ENCODE peak calls at places on chromosomes 16 and 17, in four cellular contexts. T, I, Q and N are unnamed samples.

GRCh38 chr17:6241996-6242395 is 171.8 kb downstream of the WSCD1 start:
- DNase-seq in Q (no peak), I (no peak), T (no peak), N (no peak)

GRCh38 chr17:77846531-77847085 is 111.9 kb upstream of the TNRC6C start:
- DNase-seq in T (peak; percentile 66), I (no peak), Q (no peak), N (no peak)

GRCh38 chr16:16780588-16780987 is 401.6 kb downstream of the NPIPA7 start:
- DNase-seq in I (no peak), T (no peak), Q (no peak), N (no peak)

GRCh38 chr17:75238684-75239191 is 22.7 kb downstream of the GGA3 start:
- DNase-seq in Q (peak; percentile 52), T (peak; percentile 84), I (peak; percentile 55), N (peak; percentile 58)

GRCh38 chr16:56312556-56312955 is 112.8 kb downstream of the AMFR start:
- DNase-seq in Q (no peak), I (no peak), T (no peak), N (no peak)

GRCh38 chr17:19273731-19274130 is 36.6 kb downstream of the EPN2 start:
- DNase-seq in T (no peak), Q (no peak), I (no peak), N (no peak)

GRCh38 chr16:88772871-88773811 is 11.9 kb downstream of the PIEZO1 start:
- DNase-seq in T (no peak), Q (no peak), I (no peak), N (peak; percentile 87)

GRCh38 chr17:51548125-51548524 is 287.8 kb downstream of the UTP18 start:
- DNase-seq in Q (no peak), T (no peak), I (no peak), N (no peak)

GRCh38 chr16:7513429-7513828 is 180.8 kb downstream of the RBFOX1 start:
- DNase-seq in I (no peak), T (peak; percentile 67), Q (no peak), N (no peak)

GRCh38 chr16:57704011-57704904 is 9.7 kb downstream of the DRC7 start:
- DNase-seq in Q (no peak), T (no peak), I (no peak), N (no peak)

GRCh38 chr17:72839086-72839728 is 253.3 kb downstream of the SLC39A11 start:
- DNase-seq in Q (no peak), I (no peak), T (no peak), N (no peak)

GRCh38 chr17:68847711-68848110 is 107.5 kb downstream of the ABCA8 start:
- DNase-seq in Q (no peak), I (no peak), T (no peak), N (no peak)

GRCh38 chr16:4058386-4058785 is 57.9 kb downstream of the ADCY9 start:
- DNase-seq in I (no peak), T (no peak), Q (no peak), N (peak; percentile 61)

GRCh38 chr17:45649796-45650195 is 134.3 kb upstream of the CRHR1 start:
- DNase-seq in I (no peak), T (no peak), Q (no peak), N (no peak)

GRCh38 chr17:31275126-31275525 is 21.9 kb downstream of the OMG start:
- DNase-seq in I (no peak), Q (no peak), T (no peak), N (no peak)

GRCh38 chr16:64167851-64168770 is 953.8 kb downstream of the CDH11 start:
- DNase-seq in T (no peak), I (no peak), Q (no peak), N (no peak)

GRCh38 chr17:81456091-81456490 is 56.5 kb downstream of the ACTG1 start:
- DNase-seq in I (no peak), Q (no peak), T (no peak), N (no peak)

GRCh38 chr16:81589975-81590650 is 145.5 kb downstream of the CMIP start:
- DNase-seq in Q (no peak), T (no peak), I (no peak), N (no peak)

GRCh38 chr17:14359251-14359939 is 58.5 kb downstream of the HS3ST3B1 start:
- DNase-seq in I (no peak), Q (no peak), T (no peak), N (no peak)

GRCh38 chr16:25198021-25198420 is 18.7 kb upstream of the AQP8 start:
- DNase-seq in I (no peak), T (no peak), Q (no peak), N (no peak)